ENCODE peak calls at places on chromosomes 7 and 10, in five cellular contexts. M is GDM1, T is NCI-H748 treated with DMSO at 0.1 percent for 48 hours, U is NCI-H1048, V is cardiac fibroblast. Z is an unnamed sample.

GRCh38 chr7:154794147-154794780 is 208.7 kb downstream of the PAXIP1 start:
- DNase-seq in M (no peak), T (no peak), U (no peak), V (no peak), Z (no peak)

GRCh38 chr7:43639858-43640491 is 57.1 kb downstream of the STK17A start:
- DNase-seq in M (no peak), T (peak), U (peak), V (peak), Z (peak)

GRCh38 chr7:41448104-41448503 is 254.8 kb downstream of the INHBA start:
- DNase-seq in M (no peak), T (no peak), U (no peak), V (peak), Z (no peak)

GRCh38 chr7:107446531-107446930 is 23.3 kb upstream of the GPR22 start:
- DNase-seq in M (no peak), T (no peak), U (no peak), V (peak), Z (no peak)

GRCh38 chr7:256461-256940 is 33.5 kb upstream of the FOXL3 start:
- DNase-seq in M (no peak), T (no peak), U (no peak), V (no peak), Z (no peak)

GRCh38 chr10:13922591-13922990 is 335.8 kb downstream of the PRPF18 start:
- DNase-seq in M (no peak), T (no peak), U (no peak), V (peak), Z (no peak)

GRCh38 chr10:35336921-35337741 is 822 bp downstream of the CCNY start:
- DNase-seq in M (no peak), T (no peak), U (no peak), V (peak), Z (no peak)

GRCh38 chr7:80412842-80413241 is 99.0 kb downstream of the GNAT3 start:
- DNase-seq in M (no peak), T (no peak), U (no peak), V (peak), Z (no peak)

GRCh38 chr7:41733063-41733398 is 30.1 kb upstream of the INHBA start:
- DNase-seq in M (no peak), T (no peak), U (no peak), V (peak), Z (no peak)

GRCh38 chr10:36424377-36424971 is 700.9 kb upstream of the ANKRD30A start:
- DNase-seq in M (no peak), T (no peak), U (no peak), V (no peak), Z (no peak)

GRCh38 chr7:113796557-113796956 is 122.3 kb downstream of the PPP1R3A start:
- DNase-seq in M (no peak), T (no peak), U (no peak), V (peak), Z (no peak)